ENCODE peak calls at places on chromosomes 7 and 10, in seven cellular contexts. R is SK-N-SH, M is GM12892, T is GM12891, G is HepG2, D is GM12878, L is H1. F is an unnamed sample.

GRCh38 chr7:152891837-152892236 is 132.3 kb downstream of the ACTR3B start:
- DNase-seq in R (no peak), M (no peak), T (no peak), G (no peak), D (no peak), L (no peak), F (no peak)

GRCh38 chr10:61907011-61907410 is 5.5 kb downstream of the ARID5B start:
- DNase-seq in R (no peak), M (no peak), T (no peak), G (no peak), D (no peak), L (no peak), F (no peak)

GRCh38 chr10:88190123-88190522 is 326.7 kb downstream of the PTEN start:
- DNase-seq in R (no peak), M (no peak), T (no peak), G (no peak), D (no peak), L (no peak), F (no peak)

GRCh38 chr10:6174201-6174874 is 28.4 kb upstream of the PFKFB3 start:
- DNase-seq in R (no peak), M (no peak), T (no peak), G (no peak), D (no peak), L (no peak), F (no peak)

GRCh38 chr10:48523820-48524758 is 80.8 kb downstream of the ARHGAP22 start:
- DNase-seq in R (peak), M (peak), T (peak), G (no peak), D (no peak), L (peak), F (peak)

GRCh38 chr10:91925022-91925320 is 1.4 kb downstream of the BTAF1 start:
- DNase-seq in R (peak), M (no peak), T (no peak), G (no peak), D (no peak), L (no peak), F (no peak)

GRCh38 chr7:30510124-30511074 is 5.8 kb upstream of the GGCT start:
- DNase-seq in R (peak), M (no peak), T (no peak), G (peak), D (no peak), L (no peak), F (peak)

GRCh38 chr10:100019824-100020160 is 10.0 kb upstream of the DNMBP start:
- DNase-seq in R (no peak), M (no peak), T (no peak), G (peak), D (no peak), L (no peak), F (no peak)

GRCh38 chr7:146116452-146117219 is at the start of gene CNTNAP2:
- DNase-seq in R (peak), M (no peak), T (no peak), G (no peak), D (no peak), L (peak), F (no peak)

GRCh38 chr7:50335230-50335794 is 30.8 kb downstream of the IKZF1 start:
- DNase-seq in R (no peak), M (no peak), T (no peak), G (no peak), D (no peak), L (no peak), F (no peak)

GRCh38 chr7:98287486-98287959 is 6.0 kb downstream of the BRI3 start:
- DNase-seq in R (no peak), M (no peak), T (no peak), G (peak), D (no peak), L (peak), F (no peak)

GRCh38 chr10:24618401-24618800 is 105.3 kb downstream of the ARHGAP21 start:
- DNase-seq in R (no peak), M (no peak), T (no peak), G (no peak), D (no peak), L (no peak), F (no peak)

GRCh38 chr7:13988011-13988410 is 1.5 kb downstream of the ETV1 start:
- DNase-seq in R (no peak), M (no peak), T (no peak), G (no peak), D (no peak), L (no peak), F (peak)

GRCh38 chr7:55449992-55450535 is 84.9 kb downstream of the LANCL2 start:
- DNase-seq in R (no peak), M (no peak), T (no peak), G (no peak), D (no peak), L (no peak), F (no peak)

GRCh38 chr7:114218283-114218682 is 196.3 kb upstream of the FOXP2 start:
- DNase-seq in R (no peak), M (no peak), T (no peak), G (no peak), D (no peak), L (no peak), F (no peak)

GRCh38 chr10:46216836-46217748 is 69.7 kb upstream of the ANTXRL start:
- DNase-seq in R (peak), M (no peak), T (no peak), G (no peak), D (no peak), L (peak), F (peak)

GRCh38 chr7:148514236-148514635 is 76.3 kb upstream of the C7orf33 start:
- DNase-seq in R (no peak), M (no peak), T (no peak), G (no peak), D (no peak), L (no peak), F (no peak)

GRCh38 chr7:37320840-37321468 is 127.7 kb downstream of the ELMO1 start:
- DNase-seq in R (no peak), M (no peak), T (no peak), G (no peak), D (no peak), L (no peak), F (no peak)

GRCh38 chr10:124565565-124566221 is 104.1 kb downstream of the LHPP start:
- DNase-seq in R (no peak), M (no peak), T (peak), G (peak), D (no peak), L (peak), F (peak)

GRCh38 chr10:23195846-23196200 is 3.7 kb downstream of the PTF1A start:
- DNase-seq in R (no peak), M (no peak), T (no peak), G (no peak), D (no peak), L (no peak), F (no peak)

GRCh38 chr7:143490719-143491306 is 13.1 kb downstream of the TAS2R41 start:
- DNase-seq in R (no peak), M (no peak), T (no peak), G (peak), D (no peak), L (no peak), F (peak)

GRCh38 chr7:143484059-143484458 is 6.4 kb downstream of the TAS2R41 start:
- DNase-seq in R (no peak), M (no peak), T (no peak), G (no peak), D (no peak), L (no peak), F (no peak)

GRCh38 chr7:143485091-143485490 is 7.4 kb downstream of the TAS2R41 start:
- DNase-seq in R (no peak), M (no peak), T (no peak), G (no peak), D (no peak), L (no peak), F (no peak)

GRCh38 chr7:143485500-143485899 is 7.8 kb downstream of the TAS2R41 start:
- DNase-seq in R (no peak), M (no peak), T (no peak), G (no peak), D (no peak), L (no peak), F (no peak)

GRCh38 chr7:143487566-143487965 is 9.9 kb downstream of the TAS2R41 start:
- DNase-seq in R (no peak), M (no peak), T (no peak), G (peak), D (no peak), L (no peak), F (no peak)
- TF ChIP-seq TAF1 in R (no peak), M (no peak), T (no peak), G (no peak), D (no peak), L (no peak), F (no peak)

DNA sequence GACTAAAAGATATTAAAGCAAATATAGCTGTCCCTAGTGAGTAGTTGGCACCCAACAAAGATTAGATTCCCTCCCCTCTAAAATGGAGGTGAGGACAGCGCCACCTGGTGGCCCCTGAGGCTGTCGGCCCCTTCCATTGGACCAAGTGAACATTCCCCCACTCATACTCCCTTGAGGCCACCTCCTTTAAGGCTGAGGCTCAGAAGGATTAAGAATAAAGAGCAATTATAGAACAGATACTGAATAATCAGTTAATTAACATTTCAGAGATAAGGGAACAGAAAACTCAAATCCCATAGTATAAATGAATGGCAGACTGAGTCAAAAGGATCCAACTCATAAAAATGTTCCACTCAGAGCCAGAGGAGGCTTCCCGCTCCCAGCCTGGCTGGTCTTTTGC is 130.4 kb upstream of the GHITM start:
- DNase-seq in R (peak), M (no peak), T (no peak), G (no peak), D (no peak), L (peak), F (peak)
- TF ChIP-seq TAF1 in R (no peak), M (no peak), T (no peak), G (no peak), D (no peak), L (no peak), F (no peak)

GRCh38 chr10:78215645-78216044 is 182.0 kb downstream of the RPS24 start:
- DNase-seq in R (no peak), M (no peak), T (no peak), G (no peak), D (no peak), L (no peak), F (no peak)
- TF ChIP-seq TAF1 in R (no peak), M (no peak), T (no peak), G (no peak), D (no peak), L (no peak), F (no peak)

GRCh38 chr7:158856883-158857668 is 718 bp downstream of the DYNC2I1 start:
- DNase-seq in R (no peak), M (no peak), T (no peak), G (no peak), D (no peak), L (no peak), F (no peak)
- TF ChIP-seq TAF1 in R (no peak), M (no peak), T (no peak), G (no peak), D (no peak), L (no peak), F (no peak)

DNA sequence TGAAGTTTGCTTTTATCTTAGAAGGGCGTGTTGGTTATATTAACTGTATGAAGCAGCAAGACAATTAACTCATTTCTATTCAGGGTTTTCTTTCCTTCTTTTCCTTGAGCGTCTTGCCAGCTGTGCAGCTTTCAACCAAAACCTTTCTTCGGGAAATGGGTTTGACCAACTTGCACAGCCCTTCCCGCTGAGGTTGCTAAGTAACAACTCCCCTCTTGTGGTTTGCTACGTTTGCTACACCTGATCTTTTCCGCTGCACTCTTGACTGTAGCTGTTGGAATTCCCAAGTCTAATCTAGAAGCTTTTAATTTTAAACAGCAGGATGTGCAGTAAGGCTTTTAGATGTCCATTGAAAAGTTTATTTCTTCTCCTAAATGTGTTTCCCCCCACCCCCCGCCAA is 116.9 kb downstream of the CDCA7L start:
- DNase-seq in R (no peak), M (no peak), T (no peak), G (no peak), D (no peak), L (no peak), F (no peak)
- TF ChIP-seq TAF1 in R (no peak), M (no peak), T (no peak), G (no peak), D (no peak), L (no peak), F (no peak)

GRCh38 chr10:79260803-79261740 is 86.2 kb upstream of the PPIF start:
- DNase-seq in R (peak), M (no peak), T (no peak), G (peak), D (no peak), L (no peak), F (no peak)
- TF ChIP-seq TAF1 in R (no peak), M (no peak), T (no peak), G (no peak), D (no peak), L (no peak), F (no peak)

GRCh38 chr7:150942591-150943452 is 35.3 kb downstream of the KCNH2 start:
- DNase-seq in R (no peak), M (no peak), T (no peak), G (no peak), D (no peak), L (no peak), F (no peak)

GRCh38 chr7:150943453-150943814 is 34.7 kb downstream of the KCNH2 start:
- DNase-seq in R (no peak), M (no peak), T (no peak), G (no peak), D (no peak), L (no peak), F (no peak)

GRCh38 chr7:150940446-150941102 is 37.5 kb downstream of the KCNH2 start:
- DNase-seq in R (no peak), M (no peak), T (no peak), G (no peak), D (no peak), L (no peak), F (no peak)

GRCh38 chr7:150941351-150941982 is 36.7 kb downstream of the KCNH2 start:
- DNase-seq in R (no peak), M (no peak), T (no peak), G (no peak), D (no peak), L (no peak), F (no peak)

DNA sequence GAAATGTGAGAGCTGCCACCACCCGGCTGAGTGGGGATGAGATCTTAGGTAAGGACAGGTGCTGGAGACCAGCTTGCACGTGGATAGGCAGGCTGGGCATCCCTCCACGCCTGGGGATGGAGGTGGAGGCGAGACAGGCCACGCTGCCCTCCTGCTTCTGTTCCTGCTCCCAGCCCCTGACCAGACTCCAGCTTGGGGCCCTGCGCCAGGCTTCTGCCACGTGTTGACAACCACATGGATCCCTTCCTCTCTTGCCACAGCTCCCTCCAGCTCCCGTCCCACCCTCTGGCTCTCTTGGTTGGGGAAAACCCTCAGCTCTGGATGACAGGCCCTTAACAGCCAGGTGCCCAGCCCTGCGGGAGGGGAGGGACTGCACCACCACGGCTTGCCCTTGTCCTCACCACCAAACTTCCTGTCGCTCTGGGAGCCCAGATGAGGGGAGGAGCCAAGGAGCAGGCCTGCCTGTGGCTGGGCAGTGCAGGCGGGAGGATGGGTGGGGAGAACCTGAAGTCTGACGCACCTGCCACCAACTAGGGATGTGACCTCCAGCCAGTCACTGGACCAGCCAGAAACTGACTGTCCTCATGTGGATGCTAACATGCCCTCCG is 36.0 kb downstream of the KCNH2 start:
- DNase-seq in R (peak), M (no peak), T (peak), G (no peak), D (no peak), L (no peak), F (no peak)
- TF ChIP-seq TAF1 in R (no peak), M (no peak), T (no peak), G (no peak), D (no peak), L (no peak), F (no peak)

DNA sequence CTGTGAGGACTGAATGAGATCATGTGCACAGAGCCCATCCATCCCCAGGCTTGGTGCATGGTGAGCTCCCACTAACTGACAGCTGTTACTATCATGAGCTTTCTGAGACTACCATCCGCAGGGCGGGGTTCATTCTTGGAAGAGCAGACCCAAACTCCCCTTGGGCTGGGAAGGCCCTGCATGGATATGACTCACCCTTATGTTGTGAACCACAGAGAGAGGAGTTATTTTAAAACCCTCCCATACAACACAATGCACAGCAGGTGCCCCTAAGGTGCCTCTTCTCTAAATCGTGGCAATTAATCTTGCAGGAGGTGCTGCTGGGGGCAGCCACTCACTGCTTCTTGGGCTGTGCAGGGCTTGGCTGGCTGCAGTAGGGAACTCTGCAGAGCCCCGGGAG is 219.1 kb downstream of the GFRA1 start:
- DNase-seq in R (no peak), M (no peak), T (no peak), G (no peak), D (no peak), L (no peak), F (no peak)
- TF ChIP-seq TAF1 in R (no peak), M (no peak), T (no peak), G (no peak), D (no peak), L (no peak), F (no peak)

DNA sequence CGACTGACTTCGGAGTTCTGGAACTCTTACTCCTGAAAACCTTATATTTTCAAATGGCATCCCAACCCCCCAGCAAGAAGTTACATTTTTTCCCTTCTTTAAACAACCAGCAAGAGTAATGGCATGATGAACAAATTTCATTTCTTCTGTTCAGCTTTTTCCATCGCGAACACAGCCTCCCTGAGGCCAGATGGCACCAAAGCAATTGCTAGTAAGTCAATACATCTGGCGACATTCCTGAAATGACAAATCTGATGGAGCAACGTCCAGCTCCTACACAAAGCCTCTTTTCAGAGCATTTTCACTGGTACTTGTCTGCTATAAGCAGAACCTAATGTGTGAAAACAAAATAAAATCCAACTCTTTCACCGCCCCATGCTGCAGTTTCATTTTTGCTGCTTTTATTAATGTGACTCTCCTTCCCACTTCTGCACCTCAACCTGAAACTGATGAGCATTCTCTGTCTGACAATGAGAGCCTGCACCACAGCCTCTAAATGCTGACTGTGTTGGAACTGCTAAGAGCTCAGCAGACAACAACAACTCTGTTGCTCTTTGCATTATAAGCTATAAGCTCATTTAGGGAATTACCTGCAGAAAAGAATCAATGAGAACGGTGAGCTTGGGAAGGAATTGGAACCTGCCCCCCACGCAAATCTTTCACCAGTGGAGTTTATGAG is 229.8 kb downstream of the FGFR2 start:
- DNase-seq in R (no peak), M (no peak), T (no peak), G (peak), D (no peak), L (no peak), F (no peak)
- TF ChIP-seq TAF1 in R (no peak), M (no peak), T (no peak), G (no peak), D (no peak), L (no peak), F (no peak)

F was measured in K562.